ENCODE peak calls at places on chromosomes 12 and 14, in ten cellular contexts. Z is heart left ventricle, Y is fibroblast of villous mesenchyme, P is IMR-90, C is HCT116, V is ascending aorta, B is transverse colon, R is PC-9, N is HL-60, G is cardiac muscle cell. T is an unnamed sample.

GRCh38 chr12:132560421-132560830 is 50.0 kb downstream of the LRCOL1 start:
- DNase-seq in Z (no peak), Y (no peak), P (no peak), C (no peak), V (no peak), B (peak), R (no peak), N (peak), G (peak), T (peak)

GRCh38 chr14:101965145-101965531 is 765 bp downstream of the DYNC1H1 start:
- DNase-seq in Z (peak), Y (peak), P (peak), C (peak), V (no peak), B (peak), R (peak), N (peak), G (peak), T (peak)

GRCh38 chr12:60148831-60149230 is 553.0 kb downstream of the SLC16A7 start:
- DNase-seq in Z (no peak), Y (peak), P (peak), C (peak), V (no peak), B (no peak), R (no peak), N (no peak), G (no peak), T (peak)

GRCh38 chr12:102675672-102676071 is 195.3 kb upstream of the IGF1 start:
- DNase-seq in Z (no peak), Y (peak), P (peak), C (no peak), V (no peak), B (no peak), R (no peak), N (no peak), G (no peak), T (no peak)

GRCh38 chr14:52051861-52052260 is 17.0 kb downstream of the NID2 start:
- DNase-seq in Z (no peak), Y (peak), P (peak), C (no peak), V (no peak), B (no peak), R (no peak), N (no peak), G (no peak), T (no peak)

GRCh38 chr14:29016050-29016900 is 249.7 kb downstream of the FOXG1 start:
- DNase-seq in Z (no peak), Y (peak), P (peak), C (no peak), V (no peak), B (no peak), R (no peak), N (peak), G (peak), T (peak)

GRCh38 chr12:106238146-106238545 is 9.7 kb downstream of the CKAP4 start:
- DNase-seq in Z (peak), Y (no peak), P (no peak), C (no peak), V (no peak), B (no peak), R (no peak), N (no peak), G (peak), T (no peak)

GRCh38 chr14:88281447-88281846 is 41.6 kb downstream of the KCNK10 start:
- DNase-seq in Z (no peak), Y (no peak), P (peak), C (no peak), V (no peak), B (no peak), R (no peak), N (no peak), G (no peak), T (no peak)

GRCh38 chr12:87332987-87333761 is 696.0 kb downstream of the C12orf50 start:
- DNase-seq in Z (no peak), Y (no peak), P (peak), C (no peak), V (no peak), B (no peak), R (no peak), N (no peak), G (no peak), T (no peak)

GRCh38 chr14:100532916-100533630 is 54.1 kb downstream of the BEGAIN start:
- DNase-seq in Z (no peak), Y (peak), P (peak), C (no peak), V (no peak), B (no peak), R (no peak), N (peak), G (no peak), T (no peak)

GRCh38 chr12:69633061-69633460 is 22.4 kb upstream of the LRRC10 start:
- DNase-seq in Z (no peak), Y (no peak), P (no peak), C (no peak), V (no peak), B (no peak), R (no peak), N (no peak), G (no peak), T (no peak)

GRCh38 chr12:58887071-58887470 is 33.2 kb downstream of the LRIG3 start:
- DNase-seq in Z (no peak), Y (no peak), P (no peak), C (no peak), V (no peak), B (no peak), R (no peak), N (no peak), G (no peak), T (no peak)

GRCh38 chr12:100741084-100741711 is 53.4 kb upstream of the ANO4 start:
- DNase-seq in Z (no peak), Y (peak), P (peak), C (peak), V (no peak), B (no peak), R (no peak), N (peak), G (peak), T (peak)

GRCh38 chr12:97650242-97650641 is 187.6 kb downstream of the RMST start:
- DNase-seq in Z (no peak), Y (no peak), P (no peak), C (no peak), V (no peak), B (no peak), R (no peak), N (no peak), G (no peak), T (no peak)

GRCh38 chr12:120421701-120422100 is 16.2 kb upstream of the COX6A1 start:
- DNase-seq in Z (no peak), Y (no peak), P (no peak), C (no peak), V (no peak), B (no peak), R (no peak), N (no peak), G (no peak), T (no peak)

GRCh38 chr12:96989916-96990315 is 82.9 kb downstream of the NEDD1 start:
- DNase-seq in Z (no peak), Y (no peak), P (no peak), C (peak), V (no peak), B (no peak), R (no peak), N (no peak), G (peak), T (peak)

GRCh38 chr12:85951823-85952222 is 77.7 kb downstream of the NTS start:
- DNase-seq in Z (no peak), Y (peak), P (peak), C (peak), V (no peak), B (no peak), R (no peak), N (no peak), G (no peak), T (no peak)

GRCh38 chr12:46843811-46844210 is 18.0 kb upstream of the SLC38A4 start:
- DNase-seq in Z (no peak), Y (peak), P (peak), C (no peak), V (no peak), B (no peak), R (no peak), N (no peak), G (no peak), T (no peak)

GRCh38 chr12:132356686-132357622 is 27.6 kb upstream of the GALNT9 start:
- DNase-seq in Z (peak), Y (peak), P (peak), C (peak), V (no peak), B (peak), R (peak), N (no peak), G (no peak), T (peak)

GRCh38 chr12:60494249-60494648 is 898.4 kb downstream of the SLC16A7 start:
- DNase-seq in Z (no peak), Y (peak), P (peak), C (peak), V (no peak), B (no peak), R (no peak), N (peak), G (peak), T (peak)

GRCh38 chr12:64413884-64414283 is 9.7 kb downstream of the XPOT start:
- DNase-seq in Z (no peak), Y (no peak), P (no peak), C (no peak), V (no peak), B (no peak), R (no peak), N (no peak), G (no peak), T (no peak)

GRCh38 chr12:55728932-55729591 is at the start of gene CD63:
- DNase-seq in Z (peak), Y (peak), P (peak), C (no peak), V (peak), B (peak), R (no peak), N (peak), G (peak), T (peak)
- TF ChIP-seq CTCF in Z (no peak), Y (no peak), P (no peak), C (no peak), V (no peak), B (peak), R (no peak), N (no peak), G (no peak), T (no peak)

DNA sequence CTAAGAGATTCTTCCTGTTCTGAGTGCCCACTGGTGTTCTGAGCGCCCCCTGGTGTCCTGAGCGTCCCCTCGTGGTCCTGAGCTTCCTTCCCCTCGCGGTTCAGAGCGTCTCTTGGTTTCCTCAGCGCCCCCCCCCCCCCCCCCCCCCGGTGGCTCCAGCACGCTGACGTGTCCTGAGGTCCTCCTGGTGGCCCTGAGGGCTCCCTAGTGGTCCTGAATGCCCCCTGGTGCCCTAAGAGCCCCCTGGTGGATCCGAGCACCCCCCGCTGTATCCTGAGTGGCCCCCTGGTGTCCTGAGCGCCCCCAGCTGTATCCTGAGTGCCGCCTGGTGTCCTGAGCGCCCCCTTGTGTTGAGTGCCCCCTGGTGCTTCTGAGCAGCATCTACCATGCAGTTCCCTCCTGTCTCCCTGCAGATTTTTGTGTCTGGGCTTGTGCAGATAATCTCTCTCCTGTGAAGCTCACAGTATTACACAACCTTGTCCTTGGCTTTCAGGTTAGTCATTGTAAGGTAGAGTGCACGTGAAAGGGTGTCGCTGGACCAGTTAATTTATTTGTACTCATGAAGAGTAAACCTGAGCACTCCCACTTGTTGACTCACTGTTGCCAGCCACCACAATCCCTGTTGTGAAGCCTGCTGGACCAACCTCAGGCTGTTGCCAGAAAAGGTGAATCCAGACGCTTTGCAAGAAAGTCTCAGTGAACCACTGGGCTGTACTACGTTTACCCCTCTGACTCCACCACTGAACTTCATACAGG is 1168.4 kb downstream of the TMEM121 start:
- DNase-seq in Z (no peak), Y (no peak), P (no peak), C (no peak), V (no peak), B (peak), R (no peak), N (peak), G (no peak), T (no peak)
- TF ChIP-seq CTCF in Z (no peak), Y (no peak), P (no peak), C (no peak), V (no peak), B (no peak), R (peak), N (peak), G (no peak), T (no peak)

GRCh38 chr12:42987216-42987631 is 397.7 kb upstream of the PRICKLE1 start:
- DNase-seq in Z (no peak), Y (no peak), P (no peak), C (no peak), V (no peak), B (no peak), R (no peak), N (no peak), G (no peak), T (no peak)

GRCh38 chr12:42985506-42985905 is 396.0 kb upstream of the PRICKLE1 start:
- DNase-seq in Z (no peak), Y (peak), P (peak), C (no peak), V (no peak), B (no peak), R (no peak), N (no peak), G (peak), T (no peak)

DNA sequence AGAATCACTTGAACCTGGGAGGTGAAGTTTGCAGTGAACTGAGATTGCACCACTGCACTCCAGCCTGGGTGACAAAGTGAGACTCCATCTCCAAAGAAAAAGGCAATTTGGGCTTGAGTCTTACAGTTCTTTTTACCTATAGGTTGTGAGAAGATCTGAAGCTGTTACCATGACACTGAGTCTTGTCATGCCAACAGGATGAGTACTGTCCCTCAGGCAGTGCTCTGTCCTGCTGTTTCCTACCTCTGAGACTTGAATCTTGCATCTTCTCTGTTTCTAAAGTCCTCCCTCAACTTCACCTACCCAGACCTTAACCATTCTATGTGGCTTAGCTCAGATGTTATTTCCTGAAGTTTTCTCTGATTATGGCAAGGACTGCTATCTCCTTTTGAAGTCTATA is 400.8 kb upstream of the PRICKLE1 start:
- DNase-seq in Z (no peak), Y (no peak), P (no peak), C (no peak), V (no peak), B (no peak), R (no peak), N (no peak), G (no peak), T (no peak)
- TF ChIP-seq CTCF in Z (no peak), Y (no peak), P (no peak), C (no peak), V (no peak), B (no peak), R (no peak), N (no peak), G (no peak), T (no peak)

GRCh38 chr14:55206175-55206574 is 14.8 kb upstream of the DLGAP5 start:
- DNase-seq in Z (no peak), Y (no peak), P (no peak), C (no peak), V (no peak), B (no peak), R (no peak), N (no peak), G (no peak), T (no peak)

GRCh38 chr14:55212611-55213010 is 21.2 kb upstream of the DLGAP5 start:
- DNase-seq in Z (no peak), Y (no peak), P (no peak), C (no peak), V (no peak), B (no peak), R (no peak), N (no peak), G (no peak), T (peak)

DNA sequence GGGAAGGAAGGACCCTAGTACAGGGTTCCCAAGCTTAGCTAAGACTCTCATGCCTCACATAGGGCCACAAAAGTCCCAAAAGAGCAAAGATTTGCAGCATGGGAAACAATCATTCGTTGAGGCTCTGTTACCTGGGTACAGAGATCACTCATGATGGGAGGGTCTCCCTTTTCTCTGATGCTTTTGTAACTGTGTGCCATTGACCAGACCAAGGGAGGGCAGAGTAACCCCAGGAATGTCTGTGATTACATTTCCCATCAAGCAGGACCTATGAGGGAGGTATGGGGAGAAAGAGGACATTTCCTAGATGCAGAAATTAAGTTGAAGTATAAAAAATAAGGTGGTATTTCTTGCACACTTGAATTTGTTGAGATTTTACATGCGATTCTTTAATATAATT is 16.4 kb upstream of the DLGAP5 start:
- DNase-seq in Z (no peak), Y (no peak), P (no peak), C (no peak), V (no peak), B (no peak), R (no peak), N (no peak), G (no peak), T (no peak)
- TF ChIP-seq CTCF in Z (no peak), Y (no peak), P (no peak), C (no peak), V (no peak), B (no peak), R (no peak), N (no peak), G (no peak), T (no peak)

T was measured in Calu3.